ENCODE peak calls at places on chromosomes 12 and 14, in four cellular contexts. R, Q, I and F are unnamed samples.

GRCh38 chr12:129531004-129531403 is 372.8 kb downstream of the TMEM132D start:
- DNase-seq in Q (no peak), R (no peak), I (peak; percentile 42), F (no peak)

GRCh38 chr14:34220921-34221320 is 241.1 kb downstream of the SPTSSA start:
- DNase-seq in R (no peak), I (no peak), Q (no peak), F (no peak)

GRCh38 chr14:32259368-32260013 is 56.4 kb upstream of the RNU6-8 start:
- DNase-seq in I (peak; percentile 74), Q (no peak), R (peak; percentile 22), F (no peak)

GRCh38 chr12:15754233-15754632 is 35.0 kb downstream of the EPS8 start:
- DNase-seq in Q (no peak), R (peak; percentile 24), I (no peak), F (no peak)

GRCh38 chr12:122830517-122831214 is 4.6 kb upstream of the HIP1R start:
- DNase-seq in R (peak; percentile 73), Q (no peak), I (peak; percentile 93), F (no peak)

GRCh38 chr14:95502381-95502950 is 14.0 kb downstream of the SYNE3 start:
- DNase-seq in Q (no peak), I (no peak), R (no peak), F (no peak)

GRCh38 chr12:98736352-98737326 is 91.5 kb downstream of the APAF1 start:
- DNase-seq in R (no peak), I (no peak), Q (no peak), F (peak; percentile 49)

GRCh38 chr14:22268875-22269274 is 320.1 kb downstream of the DAD1 start:
- DNase-seq in R (peak; percentile 4), I (peak; percentile 75), Q (no peak), F (no peak)

GRCh38 chr12:31647106-31647505 is 12.4 kb upstream of the ETFBKMT start:
- DNase-seq in I (peak; percentile 2), R (no peak), Q (no peak), F (no peak)

GRCh38 chr14:97626088-97626487 is 828.9 kb downstream of the VRK1 start:
- DNase-seq in I (no peak), Q (no peak), R (no peak), F (no peak)

GRCh38 chr14:65096323-65097089 is 5.8 kb downstream of the MAX start:
- DNase-seq in I (no peak), R (peak; percentile 62), Q (no peak), F (no peak)

GRCh38 chr12:30043151-30043550 is 259.4 kb upstream of the TMTC1 start:
- DNase-seq in I (no peak), R (no peak), Q (no peak), F (no peak)

GRCh38 chr14:31420319-31421081 is at the start of gene HEATR5A:
- DNase-seq in Q (peak; percentile 98), I (peak; percentile 87), R (peak; percentile 98), F (peak; percentile 92)

GRCh38 chr14:25231006-25231405 is 181.1 kb upstream of the STXBP6 start:
- DNase-seq in Q (no peak), I (no peak), R (no peak), F (no peak)

GRCh38 chr12:27807063-27807703 is 27.1 kb upstream of the MANSC4 start:
- DNase-seq in R (no peak), I (no peak), Q (no peak), F (no peak)

GRCh38 chr12:122141911-122142725 is 31.9 kb downstream of the IL31 start:
- DNase-seq in I (no peak), Q (no peak), R (peak; percentile 20), F (no peak)

GRCh38 chr14:99035712-99036593 is 236.0 kb downstream of the BCL11B start:
- DNase-seq in R (peak; percentile 92), Q (peak; percentile 95), I (peak; percentile 97), F (peak; percentile 74)

GRCh38 chr12:6336079-6336858 is 5.6 kb downstream of the TNFRSF1A start:
- DNase-seq in I (peak; percentile 97), R (peak; percentile 100), Q (peak; percentile 99), F (peak; percentile 89)

GRCh38 chr14:100692859-100693558 is 33.7 kb upstream of the DLK1 start:
- DNase-seq in Q (no peak), R (peak; percentile 69), I (peak; percentile 95), F (peak; percentile 75)

GRCh38 chr12:19575307-19576243 is 136.3 kb downstream of the AEBP2 start:
- DNase-seq in Q (no peak), I (peak; percentile 5), R (peak; percentile 82), F (peak; percentile 33)

DNA sequence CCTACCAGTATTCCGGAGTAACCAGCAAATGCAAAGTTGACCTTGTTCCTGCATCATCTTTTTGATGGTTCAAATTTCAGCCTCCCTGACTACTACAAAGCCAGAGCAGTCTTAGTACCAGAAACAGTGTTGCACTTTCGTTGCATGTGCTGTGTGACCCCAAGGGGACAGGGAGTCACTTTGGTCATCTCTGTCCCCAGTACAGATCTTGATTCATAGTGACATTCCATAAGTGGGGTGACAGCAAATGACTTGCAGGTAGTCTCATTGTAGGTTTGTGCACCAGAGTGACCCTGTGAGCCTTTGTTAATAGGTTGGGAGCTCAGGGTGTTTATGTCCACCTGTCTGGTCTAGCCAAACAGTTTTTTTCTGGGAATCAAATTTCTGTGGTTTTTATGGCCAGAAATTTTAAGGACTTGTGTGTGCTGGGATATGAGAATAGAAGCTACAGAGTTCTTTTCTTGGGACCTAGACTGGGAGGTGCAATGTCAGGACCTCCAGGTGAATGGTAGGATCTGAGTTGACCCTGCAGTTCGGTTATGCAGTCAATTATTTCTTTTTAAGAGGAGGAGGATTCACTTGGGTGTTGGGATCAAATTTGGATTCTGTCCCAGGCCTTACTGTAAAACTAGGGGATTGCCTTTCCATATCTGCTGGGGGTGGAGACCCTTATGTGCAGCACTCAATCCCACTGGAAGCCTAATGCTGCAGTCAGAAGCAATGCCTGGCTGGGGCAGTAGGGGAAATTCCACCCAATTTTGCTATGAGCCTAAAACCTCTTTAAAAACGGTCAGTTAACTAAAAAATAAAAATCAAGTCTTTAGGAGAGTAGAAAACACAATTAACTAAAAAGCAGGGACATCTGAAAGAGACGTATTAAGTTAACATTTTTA is 10.1 kb downstream of the EIF5 start:
- DNase-seq in I (no peak), R (no peak), Q (no peak), F (no peak)
- TF ChIP-seq CTCF in I (no peak), R (no peak), Q (no peak), F (no peak)

GRCh38 chr14:104420990-104421389 is 158.6 kb upstream of the C14orf180 start:
- DNase-seq in R (no peak), Q (no peak), I (no peak), F (no peak)
- TF ChIP-seq CTCF in R (no peak), Q (no peak), I (no peak), F (no peak)

GRCh38 chr14:40367717-40368116 is 935.5 kb upstream of the FBXO33 start:
- DNase-seq in R (no peak), Q (no peak), I (no peak), F (no peak)

GRCh38 chr14:40368314-40368713 is 936.1 kb upstream of the FBXO33 start:
- DNase-seq in Q (no peak), I (no peak), R (no peak), F (no peak)

GRCh38 chr14:40365305-40365704 is 933.1 kb upstream of the FBXO33 start:
- DNase-seq in Q (no peak), I (no peak), R (no peak), F (no peak)

DNA sequence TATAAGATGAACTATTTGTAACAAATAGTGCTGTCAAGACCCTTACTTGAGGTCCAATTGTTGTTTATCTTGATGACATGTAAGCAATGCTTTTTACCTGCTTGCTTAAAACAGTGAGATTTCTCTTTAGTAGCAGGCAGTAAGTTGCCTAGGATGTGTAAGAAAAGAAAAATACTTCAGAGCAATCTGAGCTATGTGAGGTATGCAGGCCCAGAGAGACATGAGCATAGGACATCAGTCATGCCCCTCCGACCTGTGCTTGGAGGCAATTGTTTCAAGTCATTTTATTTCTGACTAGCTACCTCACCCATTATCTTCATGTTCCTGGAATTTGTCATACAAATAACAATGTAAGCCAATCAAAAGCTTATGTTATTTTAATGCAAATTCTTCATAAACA is 930.6 kb upstream of the FBXO33 start:
- DNase-seq in R (no peak), I (no peak), Q (no peak), F (no peak)
- TF ChIP-seq CTCF in R (no peak), I (no peak), Q (no peak), F (no peak)

DNA sequence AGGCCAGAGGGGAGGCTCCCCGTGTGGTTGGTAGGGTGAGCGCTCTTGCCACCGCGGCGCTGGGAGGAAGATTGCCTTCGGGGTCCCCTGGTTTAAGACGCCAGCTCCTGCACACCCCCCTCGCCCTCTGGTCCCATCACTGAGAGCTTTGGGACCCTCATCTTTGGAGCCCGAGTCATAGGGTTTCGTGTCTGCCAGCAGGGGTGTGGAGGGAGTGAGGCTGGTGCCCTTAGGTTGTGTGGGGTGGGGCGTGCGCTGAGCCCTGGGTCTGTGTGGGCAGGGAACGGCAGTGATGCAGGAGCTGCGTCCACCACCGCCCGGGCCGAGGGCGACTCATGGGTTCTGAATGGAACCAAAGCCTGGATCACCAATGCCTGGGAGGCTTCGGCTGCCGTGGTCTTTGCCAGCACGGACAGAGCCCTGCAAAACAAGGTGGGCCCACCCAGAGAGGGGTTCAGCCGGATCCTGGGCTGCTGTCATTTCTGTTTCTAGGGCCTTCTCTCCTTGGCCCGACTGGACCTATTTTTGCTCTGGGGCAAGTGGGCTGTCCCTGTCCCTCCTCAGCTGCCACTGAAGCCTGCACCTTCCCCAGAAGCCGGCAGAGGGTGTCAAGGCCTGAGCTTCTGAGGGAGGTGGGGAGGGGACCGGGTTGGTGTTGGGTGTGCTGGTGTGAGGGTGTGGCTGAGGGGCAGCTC is 12.1 kb downstream of the ACADS start:
- DNase-seq in Q (no peak), I (no peak), R (peak; percentile 17), F (no peak)
- TF ChIP-seq CTCF in Q (no peak), I (no peak), R (peak; percentile 44), F (no peak)

DNA sequence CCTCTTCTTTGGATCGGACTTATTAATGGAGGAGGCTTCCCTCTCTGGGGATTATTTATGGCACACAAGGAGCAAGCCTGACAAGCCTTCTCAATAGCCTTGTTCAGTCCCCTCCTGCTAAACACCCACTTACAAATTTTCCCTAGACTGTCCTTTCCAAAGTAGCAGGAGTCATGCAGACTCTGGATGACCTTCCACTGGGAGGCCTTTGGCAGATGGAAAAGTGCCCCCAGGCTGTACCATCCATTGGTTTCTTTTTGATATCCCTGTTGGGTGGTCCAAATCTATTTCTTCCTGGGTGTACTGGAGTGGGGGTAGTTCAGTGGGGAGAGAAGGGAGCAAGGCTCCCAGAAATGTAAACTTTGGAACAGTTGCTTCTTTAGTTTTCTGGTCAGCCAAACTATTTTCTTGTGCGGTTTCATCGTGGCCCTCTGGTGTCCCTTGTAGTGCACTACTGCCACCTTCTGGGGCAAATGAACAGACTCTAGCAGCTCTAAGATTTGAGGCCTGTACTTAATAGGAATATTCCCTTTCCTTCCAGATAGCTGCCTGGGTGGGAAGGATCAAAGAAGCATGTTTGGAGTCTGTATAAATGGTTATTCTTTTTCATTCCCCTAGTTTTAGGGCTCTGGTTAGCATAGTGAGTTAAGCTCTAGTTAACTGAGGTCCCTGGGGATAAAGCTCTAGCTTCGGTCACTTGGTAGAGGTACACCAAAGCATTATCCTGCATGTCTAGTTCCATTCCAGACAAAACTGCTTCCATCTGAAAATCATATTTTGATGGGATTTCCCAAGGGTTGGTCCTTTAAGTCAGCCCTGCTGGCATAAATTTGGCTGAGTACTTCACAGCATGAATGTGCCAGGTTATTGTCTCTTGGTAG is 409.5 kb downstream of the SLC6A15 start:
- DNase-seq in Q (no peak), R (peak; percentile 70), I (peak; percentile 27), F (peak; percentile 18)
- TF ChIP-seq CTCF in Q (peak; percentile 42), R (peak; percentile 71), I (peak; percentile 22), F (peak; percentile 38)

DNA sequence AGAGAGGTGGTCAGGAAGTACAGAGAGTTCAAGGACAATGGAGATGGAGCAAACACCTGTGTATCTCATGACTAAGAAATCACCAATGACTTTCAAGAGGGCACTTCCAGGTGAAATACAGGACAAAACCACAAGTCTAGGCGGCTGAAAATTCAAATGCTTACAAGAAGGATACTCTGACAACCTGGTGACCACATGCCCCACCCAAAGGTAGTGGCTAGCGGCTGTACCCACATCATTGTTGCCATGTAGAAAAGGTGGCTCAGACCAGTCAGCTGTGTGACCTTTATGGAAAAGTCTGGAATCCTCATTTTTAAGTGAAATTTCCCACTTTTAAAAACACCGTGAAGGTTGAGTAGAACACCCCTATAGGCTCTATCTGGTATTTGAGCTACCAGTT is 48.6 kb upstream of the FRS2 start:
- DNase-seq in I (no peak), R (no peak), Q (no peak), F (no peak)
- TF ChIP-seq CTCF in I (no peak), R (no peak), Q (no peak), F (no peak)